ENCODE peak calls at places on chromosomes 12 and 14, in seven cellular contexts. V is T-helper 9 cell, F is GM12891, X is epithelial cell of esophagus, M is nucleus accumbens, I is Peyer's patch, U is dorsolateral prefrontal cortex. J is an unnamed sample.

GRCh38 chr14:69685217-69685616 is 73.8 kb downstream of the SUSD6 start:
- DNase-seq in M (no peak), V (no peak), U (no peak), I (no peak), F (no peak), X (peak), J (no peak)

GRCh38 chr12:115341442-115341841 is 657.5 kb upstream of the TBX3 start:
- DNase-seq in U (no peak), M (no peak), X (peak), I (peak), F (no peak), V (no peak), J (peak)

GRCh38 chr12:14618990-14619389 is 51.3 kb upstream of the PLBD1 start:
- DNase-seq in U (no peak), V (no peak), M (no peak), I (no peak), F (no peak), X (peak), J (no peak)

GRCh38 chr12:3617565-3617964 is 126.6 kb downstream of the PRMT8 start:
- DNase-seq in U (no peak), I (no peak), X (no peak), V (no peak), M (no peak), F (no peak), J (no peak)

GRCh38 chr12:96310067-96310466 is 90.2 kb downstream of the CDK17 start:
- DNase-seq in I (no peak), V (no peak), M (no peak), U (no peak), X (no peak), F (no peak), J (no peak)

GRCh38 chr14:65334765-65335411 is 77.6 kb upstream of the FUT8 start:
- DNase-seq in F (no peak), I (peak), U (no peak), X (peak), V (no peak), M (no peak), J (no peak)

GRCh38 chr12:28780096-28780495 is 369.0 kb upstream of the FAR2 start:
- DNase-seq in V (no peak), M (no peak), I (peak), X (peak), F (no peak), U (no peak), J (peak)

GRCh38 chr14:84894254-84894653 is 635.7 kb upstream of the FLRT2 start:
- DNase-seq in U (no peak), F (no peak), M (no peak), I (no peak), V (no peak), X (no peak), J (no peak)

GRCh38 chr14:106662947-106663346 is 1136.6 kb downstream of the TMEM121 start:
- DNase-seq in U (no peak), F (no peak), V (no peak), X (no peak), I (no peak), M (no peak), J (no peak)

GRCh38 chr12:100827901-100828520 is 33.4 kb downstream of the ANO4 start:
- DNase-seq in X (peak), M (no peak), U (no peak), I (no peak), F (no peak), V (no peak), J (peak)

GRCh38 chr12:386651-387050 is 2.5 kb downstream of the KDM5A start:
- DNase-seq in V (no peak), M (no peak), X (peak), U (no peak), I (no peak), F (no peak), J (peak)

GRCh38 chr12:115135800-115136211 is 451.8 kb upstream of the TBX3 start:
- DNase-seq in F (no peak), U (peak), X (no peak), V (no peak), I (peak), M (peak), J (peak)

GRCh38 chr14:30874120-30874998 is at the start of gene COCH:
- DNase-seq in V (no peak), U (peak), M (no peak), X (no peak), F (peak), I (peak), J (no peak)

GRCh38 chr12:106773286-106773685 is 1.2 kb upstream of the RIC8B start:
- DNase-seq in M (no peak), F (no peak), X (no peak), V (no peak), U (no peak), I (no peak), J (no peak)

GRCh38 chr14:74620497-74620921 is 8.5 kb upstream of the LTBP2 start:
- DNase-seq in X (peak), U (no peak), F (no peak), V (no peak), I (no peak), M (no peak), J (peak)

GRCh38 chr14:101589486-101590015 is 28.3 kb downstream of the DIO3 start:
- DNase-seq in U (no peak), F (no peak), V (no peak), M (no peak), I (no peak), X (no peak), J (no peak)

GRCh38 chr14:95875831-95876768 is 532 bp upstream of the TUNAR start:
- DNase-seq in X (no peak), F (peak), I (no peak), V (no peak), M (peak), U (no peak), J (no peak)

GRCh38 chr12:119406322-119406721 is 71.8 kb downstream of the CCDC60 start:
- DNase-seq in V (no peak), I (no peak), U (no peak), X (no peak), F (no peak), M (no peak), J (no peak)

GRCh38 chr12:14911131-14911530 is 25.5 kb upstream of the MGP start:
- DNase-seq in F (no peak), X (no peak), U (no peak), V (no peak), I (no peak), M (no peak), J (no peak)

GRCh38 chr12:90978117-90978770 is 23.3 kb upstream of the CCER1 start:
- DNase-seq in U (no peak), V (no peak), F (no peak), M (no peak), X (peak), I (no peak), J (peak)

GRCh38 chr14:94345344-94346072 is 22.4 kb upstream of the SERPINA6 start:
- DNase-seq in X (peak), I (no peak), M (no peak), F (no peak), V (no peak), U (no peak), J (peak)

GRCh38 chr14:66624319-66624937 is 116.5 kb downstream of the GPHN start:
- DNase-seq in F (peak), X (peak), M (no peak), I (peak), U (peak), V (no peak), J (peak)

GRCh38 chr12:91616401-91616800 is 433.8 kb upstream of the DCN start:
- DNase-seq in U (no peak), I (no peak), F (no peak), X (no peak), V (no peak), M (no peak), J (no peak)

GRCh38 chr12:71710276-71711125 is 24.6 kb downstream of the TMEM19 start:
- DNase-seq in M (no peak), V (no peak), U (no peak), F (no peak), I (no peak), X (peak), J (no peak)

GRCh38 chr14:55556929-55557623 is 22.9 kb upstream of the KTN1 start:
- DNase-seq in U (peak), F (no peak), I (peak), M (no peak), V (no peak), X (peak), J (peak)

GRCh38 chr14:103908580-103908979 is 19.7 kb upstream of the TDRD9 start:
- DNase-seq in V (no peak), X (no peak), I (no peak), U (no peak), M (no peak), F (no peak), J (no peak)

GRCh38 chr14:89674906-89675305 is 257.9 kb upstream of the FOXN3 start:
- DNase-seq in X (no peak), F (no peak), V (no peak), M (no peak), U (no peak), I (no peak), J (no peak)

GRCh38 chr12:64824500-64825142 is at the start of gene TBC1D30:
- DNase-seq in M (peak), F (peak), I (no peak), V (no peak), X (no peak), U (peak), J (peak)

GRCh38 chr12:104859144-104859543 is 98.9 kb downstream of the SLC41A2 start:
- DNase-seq in M (no peak), I (no peak), X (peak), U (no peak), F (no peak), V (no peak), J (no peak)

GRCh38 chr12:102995372-102995771 is 37.9 kb downstream of the ASCL1 start:
- DNase-seq in X (no peak), M (no peak), I (no peak), U (no peak), F (no peak), V (no peak), J (no peak)

GRCh38 chr12:25377475-25378179 is 126.9 kb upstream of the KRAS start:
- DNase-seq in F (no peak), X (peak), I (no peak), V (no peak), U (no peak), M (no peak), J (no peak)

GRCh38 chr12:97941686-97942354 is 479.2 kb downstream of the RMST start:
- DNase-seq in V (no peak), I (no peak), M (no peak), U (no peak), X (peak), F (no peak), J (no peak)

GRCh38 chr12:49644620-49644994 is 21.2 kb downstream of the PRPF40B start:
- DNase-seq in M (peak), X (peak), F (peak), U (peak), I (peak), V (peak), J (peak)

GRCh38 chr12:64691793-64692583 is 67.2 kb downstream of the GNS start:
- DNase-seq in F (no peak), X (no peak), I (no peak), U (no peak), M (no peak), V (no peak), J (no peak)